ENCODE peak calls at places on chromosome 10, in six cellular contexts. E is hepatocyte, R is A549, Q is GM23338, J is OCI-LY7, F is uterus. C is an unnamed sample.

GRCh38 chr10:121593676-121594075 is 4.6 kb downstream of the FGFR2 start:
- DNase-seq in E (no peak), R (no peak), Q (no peak), J (no peak), F (no peak), C (no peak)

GRCh38 chr10:16887565-16887964 is 70.3 kb upstream of the RSU1 start:
- DNase-seq in E (no peak), R (no peak), Q (no peak), J (no peak), F (no peak), C (peak)

GRCh38 chr10:1117651-1118050 is 61.5 kb downstream of the WDR37 start:
- DNase-seq in E (no peak), R (no peak), Q (no peak), J (no peak), F (no peak), C (no peak)

GRCh38 chr10:12382956-12383531 is 33.7 kb downstream of the CAMK1D start:
- DNase-seq in E (no peak), R (no peak), Q (no peak), J (no peak), F (no peak), C (peak)

GRCh38 chr10:97475936-97476594 is 22.2 kb downstream of the MMS19 start:
- DNase-seq in E (no peak), R (no peak), Q (no peak), J (no peak), F (no peak), C (peak)

GRCh38 chr10:24333736-24334135 is 124.8 kb downstream of the KIAA1217 start:
- DNase-seq in E (no peak), R (no peak), Q (no peak), J (no peak), F (no peak), C (peak)

GRCh38 chr10:11397980-11398580 is 213.4 kb downstream of the USP6NL start:
- DNase-seq in E (no peak), R (no peak), Q (no peak), J (no peak), F (no peak), C (no peak)

GRCh38 chr10:30488319-30488718 is 54.3 kb downstream of the MAP3K8 start:
- DNase-seq in E (no peak), R (no peak), Q (no peak), J (peak), F (no peak), C (no peak)

GRCh38 chr10:68146133-68146532 is 36.8 kb downstream of the MYPN start:
- DNase-seq in E (no peak), R (no peak), Q (no peak), J (no peak), F (no peak), C (no peak)

GRCh38 chr10:94112321-94112720 is 118.6 kb downstream of the PLCE1 start:
- DNase-seq in E (no peak), R (no peak), Q (no peak), J (no peak), F (no peak), C (no peak)

GRCh38 chr10:100008142-100008522 is 1.6 kb downstream of the DNMBP start:
- DNase-seq in E (no peak), R (no peak), Q (no peak), J (no peak), F (no peak), C (no peak)

GRCh38 chr10:77164616-77165311 is 472.8 kb downstream of the KCNMA1 start:
- DNase-seq in E (no peak), R (no peak), Q (no peak), J (no peak), F (no peak), C (peak)

GRCh38 chr10:27746364-27747095 is 911 bp upstream of the MKX start:
- DNase-seq in E (no peak), R (peak), Q (peak), J (no peak), F (no peak), C (no peak)

GRCh38 chr10:79095316-79095715 is 26.6 kb downstream of the ZMIZ1 start:
- DNase-seq in E (no peak), R (no peak), Q (no peak), J (no peak), F (no peak), C (no peak)

GRCh38 chr10:68938884-68939283 is 17.1 kb upstream of the DDX21 start:
- DNase-seq in E (no peak), R (no peak), Q (no peak), J (no peak), F (no peak), C (no peak)

GRCh38 chr10:64408386-64409178 is 887.4 kb downstream of the REEP3 start:
- DNase-seq in E (no peak), R (no peak), Q (no peak), J (no peak), F (no peak), C (no peak)

GRCh38 chr10:66926841-66927240 is 1.0 kb downstream of the LRRTM3 start:
- DNase-seq in E (no peak), R (no peak), Q (no peak), J (no peak), F (no peak), C (no peak)

GRCh38 chr10:29615195-29615594 is 19.6 kb downstream of the SVIL start:
- DNase-seq in E (no peak), R (no peak), Q (no peak), J (no peak), F (no peak), C (no peak)

GRCh38 chr10:92751827-92752226 is 62.1 kb downstream of the HHEX start:
- DNase-seq in E (no peak), R (no peak), Q (no peak), J (no peak), F (no peak), C (no peak)

GRCh38 chr10:87740232-87740631 is 77.8 kb downstream of the ATAD1 start:
- DNase-seq in E (no peak), R (peak), Q (no peak), J (no peak), F (no peak), C (no peak)

GRCh38 chr10:110456046-110456445 is 41.7 kb upstream of the DUSP5 start:
- DNase-seq in E (no peak), R (peak), Q (no peak), J (peak), F (no peak), C (no peak)

GRCh38 chr10:5518143-5518542 is 6.6 kb upstream of the CALML3 start:
- DNase-seq in E (peak), R (peak), Q (no peak), J (no peak), F (no peak), C (no peak)

GRCh38 chr10:124701881-124702656 is 42.1 kb downstream of the FAM53B start:
- DNase-seq in E (no peak), R (no peak), Q (no peak), J (no peak), F (peak), C (peak)

GRCh38 chr10:110918269-110918632 is 729 bp downstream of the BBIP1 start:
- DNase-seq in E (peak), R (peak), Q (peak), J (no peak), F (peak), C (peak)

GRCh38 chr10:49053053-49053997 is 62.0 kb downstream of the VSTM4 start:
- DNase-seq in E (no peak), R (no peak), Q (no peak), J (peak), F (no peak), C (no peak)

GRCh38 chr10:94677691-94678090 is 5.8 kb upstream of the CYP2C18 start:
- DNase-seq in E (peak), R (peak), Q (peak), J (peak), F (no peak), C (no peak)

GRCh38 chr10:120328647-120329046 is 128.4 kb upstream of the PLPP4 start:
- DNase-seq in E (no peak), R (no peak), Q (no peak), J (no peak), F (no peak), C (peak)

GRCh38 chr10:60646966-60647796 is 131.1 kb upstream of the CDK1 start:
- DNase-seq in E (peak), R (peak), Q (peak), J (peak), F (peak), C (peak)

GRCh38 chr10:35132727-35133126 is 6.1 kb downstream of the CREM start:
- DNase-seq in E (no peak), R (no peak), Q (no peak), J (no peak), F (no peak), C (no peak)
- H3K27ac ChIP-seq in E (no peak), R (no peak), Q (no peak), J (peak), F (no peak), C (no peak)

GRCh38 chr10:70907619-70908425 is 19.5 kb upstream of the PCBD1 start:
- DNase-seq in E (no peak), R (no peak), Q (no peak), J (no peak), F (no peak), C (no peak)
- H3K4me3 ChIP-seq in E (no peak), R (no peak), Q (no peak), J (no peak), F (no peak), C (no peak)

GRCh38 chr10:73772280-73773151 is 9.3 kb upstream of the CHCHD1 start:
- DNase-seq in E (peak), R (peak), Q (peak), J (peak), F (peak), C (peak)
- TF ChIP-seq CTCF in E (no peak), R (no peak), Q (peak), J (peak), F (no peak), C (peak)

GRCh38 chr10:8071006-8071405 is 16.5 kb downstream of the GATA3 start:
- DNase-seq in E (no peak), R (no peak), Q (no peak), J (no peak), F (no peak), C (no peak)
- H3K27ac ChIP-seq in E (no peak), R (no peak), Q (no peak), J (no peak), F (no peak), C (no peak)

DNA sequence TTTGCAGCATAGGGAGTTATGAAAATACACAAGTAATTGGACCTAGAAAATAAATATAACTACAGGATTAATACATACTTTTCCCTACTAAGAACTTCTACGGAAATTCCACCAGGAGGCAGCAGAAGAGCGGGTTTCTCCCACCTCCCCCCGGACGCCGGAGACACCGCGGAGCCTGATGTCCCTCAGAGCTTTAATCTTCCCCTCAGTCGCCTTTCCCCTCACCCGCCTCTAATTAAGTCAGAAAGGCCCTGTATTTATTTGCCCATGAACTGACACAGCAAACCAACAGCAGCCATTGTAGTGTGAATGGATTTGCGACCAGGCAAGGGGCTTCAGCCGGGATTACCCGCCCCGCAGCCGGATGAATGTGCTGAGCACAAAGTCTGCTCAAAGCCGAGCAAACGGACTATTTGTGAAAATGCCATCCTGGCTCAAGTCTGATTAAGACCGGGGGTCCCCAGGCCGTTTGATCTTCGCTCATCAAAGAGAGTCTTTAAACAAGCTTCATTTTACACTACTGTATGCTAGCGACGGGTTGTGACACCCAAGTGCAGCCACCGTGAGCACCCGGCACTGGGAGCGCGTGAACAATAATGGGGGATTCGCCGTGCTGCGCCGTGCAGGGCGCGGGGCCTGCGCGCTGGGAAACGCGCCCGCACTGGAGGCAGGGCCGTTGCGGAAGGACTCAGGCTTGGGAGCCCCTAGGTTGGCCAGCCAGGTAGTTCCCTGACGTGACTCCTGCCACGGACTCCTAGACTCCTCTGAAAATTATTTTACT is 5.6 kb upstream of the DKK1 start:
- DNase-seq in E (peak), R (peak), Q (peak), J (peak), F (peak), C (peak)
- H3K4me3 ChIP-seq in E (peak), R (peak), Q (peak), J (no peak), F (peak), C (peak)

GRCh38 chr10:133199992-133200611 is 29.9 kb upstream of the UTF1 start:
- DNase-seq in E (no peak), R (no peak), Q (no peak), J (no peak), F (no peak), C (no peak)

GRCh38 chr10:133200621-133201031 is 29.4 kb upstream of the UTF1 start:
- DNase-seq in E (no peak), R (no peak), Q (no peak), J (no peak), F (no peak), C (no peak)

GRCh38 chr10:133198206-133198605 is 31.8 kb upstream of the UTF1 start:
- DNase-seq in E (no peak), R (no peak), Q (no peak), J (no peak), F (no peak), C (no peak)

GRCh38 chr10:133198621-133199487 is 31.2 kb upstream of the UTF1 start:
- DNase-seq in E (no peak), R (no peak), Q (no peak), J (no peak), F (no peak), C (no peak)

GRCh38 chr10:133199488-133199885 is 30.5 kb upstream of the UTF1 start:
- DNase-seq in E (no peak), R (no peak), Q (no peak), J (no peak), F (no peak), C (no peak)
- TF ChIP-seq CTCF in E (no peak), R (no peak), Q (no peak), J (no peak), F (no peak), C (no peak)